ENCODE peak calls at places on chromosomes 12 and 14, in five cellular contexts. W is psoas muscle; K is PC-3; P is cardiac muscle cell; X is effector memory CD4-positive, alpha-beta T cell. D is an unnamed sample.

GRCh38 chr12:104643921-104644669 is 187.3 kb downstream of the CHST11 start:
- DNase-seq in X (no peak), W (no peak), P (no peak), K (no peak), D (no peak)

GRCh38 chr12:102824218-102824835 is 92.7 kb downstream of the PAH start:
- DNase-seq in X (no peak), W (peak; percentile 53), P (peak; percentile 89), K (peak; percentile 3), D (no peak)

GRCh38 chr14:105119410-105120025 is 49.1 kb downstream of the JAG2 start:
- DNase-seq in P (no peak), W (no peak), K (no peak), X (no peak), D (no peak)

GRCh38 chr12:111655356-111655755 is 30.4 kb downstream of the BRAP start:
- DNase-seq in X (no peak), P (no peak), K (no peak), W (no peak), D (no peak)

GRCh38 chr14:94100847-94101246 is 9.7 kb upstream of the IFI27 start:
- DNase-seq in P (no peak), X (no peak), K (peak; percentile 17), W (no peak), D (no peak)

GRCh38 chr12:89225808-89226368 is 126.4 kb downstream of the DUSP6 start:
- DNase-seq in W (no peak), P (no peak), X (no peak), K (peak; percentile 99), D (peak; percentile 85)

GRCh38 chr12:1544991-1545700 is 49.2 kb downstream of the FBXL14 start:
- DNase-seq in K (peak; percentile 68), X (no peak), P (no peak), W (no peak), D (no peak)

GRCh38 chr14:96192049-96192448 is 12.6 kb upstream of the BDKRB2 start:
- DNase-seq in P (no peak), W (no peak), K (no peak), X (no peak), D (no peak)

GRCh38 chr12:4850857-4851380 is 58.8 kb upstream of the KCNA1 start:
- DNase-seq in K (no peak), X (no peak), P (no peak), W (no peak), D (no peak)

GRCh38 chr12:19938031-19938430 is 430.3 kb upstream of the PDE3A start:
- DNase-seq in W (no peak), K (no peak), X (no peak), P (no peak), D (no peak)

GRCh38 chr14:75310295-75311059 is 31.8 kb downstream of the FOS start:
- DNase-seq in W (peak; percentile 94), P (no peak), K (peak; percentile 19), X (no peak), D (peak; percentile 74)

GRCh38 chr12:65074932-65075331 is 46.2 kb downstream of the WIF1 start:
- DNase-seq in W (no peak), P (no peak), X (no peak), K (peak; percentile 27), D (no peak)

GRCh38 chr12:49658276-49658675 is 34.9 kb downstream of the PRPF40B start:
- DNase-seq in P (no peak), K (no peak), W (no peak), X (no peak), D (no peak)

GRCh38 chr12:49662998-49663843 is 39.9 kb downstream of the PRPF40B start:
- DNase-seq in W (peak; percentile 89), P (peak; percentile 84), K (peak; percentile 44), X (peak; percentile 64), D (peak; percentile 57)

GRCh38 chr12:49664167-49664566 is 40.8 kb downstream of the PRPF40B start:
- DNase-seq in X (no peak), K (no peak), W (no peak), P (no peak), D (no peak)

GRCh38 chr12:49659753-49660152 is 36.4 kb downstream of the PRPF40B start:
- DNase-seq in K (no peak), X (no peak), P (no peak), W (no peak), D (no peak)

GRCh38 chr12:49661191-49661590 is 37.8 kb downstream of the PRPF40B start:
- DNase-seq in K (no peak), P (no peak), W (no peak), X (no peak), D (no peak)
- H3K4me1 ChIP-seq in K (peaks cover 7% of the 10 kb centered on the region), P (peaks cover 20% of the 10 kb centered on the region), W (peaks cover 40% of the 10 kb centered on the region), X (peaks cover 45% of the 10 kb centered on the region), D (peaks cover 14% of the 10 kb centered on the region)

DNA sequence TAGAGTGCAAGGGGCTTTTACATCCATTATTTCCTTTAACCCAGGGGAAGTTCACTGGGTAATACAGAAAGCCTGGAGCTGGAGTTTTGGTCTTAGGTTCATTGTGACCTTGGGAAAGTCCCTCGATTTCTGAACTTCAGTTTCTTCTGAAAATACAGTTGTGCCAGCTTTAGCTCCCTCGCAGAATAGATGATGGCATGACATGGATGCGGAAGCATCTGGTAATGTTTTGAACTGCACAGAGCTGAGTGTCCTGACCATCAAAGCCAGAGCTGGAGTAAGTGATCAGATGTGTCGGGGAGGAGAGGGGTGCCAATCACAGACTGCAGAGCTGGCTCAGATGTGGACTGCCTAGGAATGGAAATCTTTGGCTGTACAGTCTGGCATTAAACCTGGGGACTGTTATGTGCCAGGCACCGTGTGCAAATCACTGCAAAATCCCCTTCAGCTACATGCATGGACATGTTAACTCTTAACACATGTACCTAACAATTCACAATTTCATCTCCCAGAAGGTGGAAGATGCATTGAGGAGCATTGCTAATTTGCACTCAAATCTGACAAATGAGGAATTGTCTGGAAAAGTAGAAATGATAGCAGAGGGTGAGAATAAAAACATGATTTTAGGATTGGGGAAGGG is 180.9 kb downstream of the ETV6 start:
- DNase-seq in X (no peak), K (no peak), P (no peak), W (no peak), D (no peak)
- H3K4me1 ChIP-seq in X (no peaks in the 10 kb centered on the region), K (peaks cover 23% of the 10 kb centered on the region), P (peaks cover 75% of the 10 kb centered on the region), W (peaks cover 20% of the 10 kb centered on the region), D (peaks cover 13% of the 10 kb centered on the region)

DNA sequence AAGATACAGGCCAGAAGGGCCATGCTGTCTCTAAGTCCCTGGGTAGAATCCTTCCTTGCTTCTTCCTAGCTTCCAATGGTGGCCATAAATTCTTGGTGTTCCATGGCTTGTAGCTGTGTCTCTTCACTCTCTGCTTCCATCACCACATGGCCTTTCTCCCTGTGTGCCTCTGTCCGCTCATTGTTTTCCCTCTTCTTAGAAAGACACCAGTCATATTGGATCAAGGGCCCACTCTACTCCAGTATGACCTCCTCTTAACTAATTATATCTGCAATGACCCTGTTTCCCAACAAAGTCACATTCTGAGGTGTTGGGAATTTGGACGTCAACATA is 7.6 kb upstream of the MAP1LC3B2 start:
- DNase-seq in K (no peak), X (no peak), W (no peak), P (no peak), D (no peak)
- H3K4me1 ChIP-seq in K (no peaks in the 10 kb centered on the region), X (no peaks in the 10 kb centered on the region), W (peaks cover 9% of the 10 kb centered on the region), P (peaks cover 21% of the 10 kb centered on the region), D (no peaks in the 10 kb centered on the region)

GRCh38 chr14:52061380-52061779 is 7.5 kb downstream of the NID2 start:
- DNase-seq in K (no peak), W (no peak), X (no peak), P (peak; percentile 73), D (no peak)

GRCh38 chr14:52061890-52062289 is 7.0 kb downstream of the NID2 start:
- DNase-seq in K (no peak), W (no peak), P (no peak), X (no peak), D (no peak)

GRCh38 chr14:52058346-52058745 is 10.5 kb downstream of the NID2 start:
- DNase-seq in K (no peak), W (no peak), X (no peak), P (no peak), D (no peak)

GRCh38 chr14:52060080-52060479 is 8.8 kb downstream of the NID2 start:
- DNase-seq in P (no peak), K (no peak), W (no peak), X (no peak), D (no peak)

DNA sequence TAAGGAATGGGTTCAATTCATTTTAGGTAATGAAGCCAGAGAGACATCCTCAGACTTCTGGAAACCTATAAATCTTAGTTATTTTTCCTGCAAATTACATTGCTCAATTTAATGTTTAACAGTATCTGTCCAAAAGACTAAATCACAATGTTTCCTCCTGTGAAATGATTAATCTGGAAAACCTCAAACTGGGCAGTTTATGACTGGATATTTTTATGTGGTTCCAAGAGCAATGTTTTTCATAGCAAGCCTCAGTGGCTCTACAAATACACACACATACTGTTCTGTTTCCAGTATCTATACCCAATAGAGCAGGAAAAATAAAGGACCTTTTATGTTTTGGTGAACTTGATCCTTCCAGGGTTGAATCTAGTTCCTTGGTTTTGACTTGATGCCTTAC is 9.2 kb downstream of the NID2 start:
- DNase-seq in K (no peak), P (no peak), X (no peak), W (no peak), D (no peak)
- H3K4me1 ChIP-seq in K (peaks cover 10% of the 10 kb centered on the region), P (peaks cover 53% of the 10 kb centered on the region), X (no peaks in the 10 kb centered on the region), W (peaks cover under 1% of the 10 kb centered on the region), D (no peaks in the 10 kb centered on the region)

GRCh38 chr14:90581745-90582144 is 184.9 kb downstream of the CALM1 start:
- DNase-seq in K (no peak), W (no peak), X (no peak), P (no peak), D (no peak)
- H3K4me1 ChIP-seq in K (no peaks in the 10 kb centered on the region), W (peaks cover 16% of the 10 kb centered on the region), X (no peaks in the 10 kb centered on the region), P (peaks cover 12% of the 10 kb centered on the region), D (no peaks in the 10 kb centered on the region)

GRCh38 chr12:96215933-96216273 is 21.7 kb downstream of the ELK3 start:
- DNase-seq in P (no peak), K (no peak), X (no peak), W (no peak), D (no peak)
- H3K4me1 ChIP-seq in P (peaks cover under 1% of the 10 kb centered on the region), K (peaks cover 39% of the 10 kb centered on the region), X (peaks cover 38% of the 10 kb centered on the region), W (peaks cover 4% of the 10 kb centered on the region), D (no peaks in the 10 kb centered on the region)

DNA sequence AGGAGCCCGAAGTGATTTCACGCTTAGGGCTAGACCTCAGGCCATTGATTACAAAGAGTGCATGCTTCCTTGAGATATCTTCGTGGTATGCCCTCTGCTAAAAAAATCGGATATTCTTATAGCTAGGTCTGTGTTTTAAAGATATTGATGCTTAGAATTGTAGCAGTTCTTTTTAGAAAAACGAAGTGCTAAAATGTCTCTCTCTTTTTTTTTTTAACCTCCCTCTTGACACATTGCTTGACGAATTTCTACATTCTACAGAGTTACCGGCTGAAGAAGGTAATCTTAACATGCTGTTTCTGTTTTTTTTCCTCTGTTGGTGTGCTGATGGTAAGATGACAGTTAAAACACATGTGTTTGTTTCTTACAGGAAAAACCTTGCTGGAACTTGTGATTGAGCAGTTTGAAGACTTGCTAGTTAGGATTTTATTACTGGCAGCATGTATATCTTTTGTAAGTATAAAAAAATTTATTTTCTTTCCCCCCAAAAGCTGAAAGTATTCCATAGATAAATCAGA is 1.4 kb downstream of the ATP2A2 start:
- DNase-seq in W (no peak), P (no peak), K (no peak), X (no peak), D (no peak)
- H3K4me1 ChIP-seq in W (peaks cover 22% of the 10 kb centered on the region), P (peaks cover 49% of the 10 kb centered on the region), K (peaks cover 45% of the 10 kb centered on the region), X (peaks cover 27% of the 10 kb centered on the region), D (no peaks in the 10 kb centered on the region)

GRCh38 chr12:124386661-124387509 is 92.0 kb downstream of the RFLNA start:
- DNase-seq in X (no peak), W (peak; percentile 77), K (peak; percentile 44), P (no peak), D (no peak)
- H3K4me1 ChIP-seq in X (peaks cover 15% of the 10 kb centered on the region), W (peaks cover 73% of the 10 kb centered on the region), K (peaks cover 75% of the 10 kb centered on the region), P (peaks cover 8% of the 10 kb centered on the region), D (peaks cover 13% of the 10 kb centered on the region)

D was measured in colonic mucosa.